ENCODE peak calls at places on chromosome 18, in nine cellular contexts. Y, U, A, Z, M, K, Q, R and W are unnamed samples.

GRCh38 chr18:57772387-57772799 is 30.7 kb downstream of the ATP8B1 start:
- DNase-seq in M (peak; percentile 56), K (no peak), R (peak; percentile 66), Q (no peak), Z (no peak), U (no peak), A (no peak), Y (no peak), W (no peak)

GRCh38 chr18:9914334-9914583 is 443 bp downstream of the VAPA start:
- DNase-seq in K (no peak), U (no peak), R (no peak), M (no peak), Q (no peak), Z (no peak), A (no peak), Y (no peak), W (no peak)

GRCh38 chr18:79588636-79589481 is 90.7 kb upstream of the CTDP1 start:
- DNase-seq in A (no peak), U (peak; percentile 87), Z (peak; percentile 52), M (peak; percentile 91), Y (peak; percentile 36), K (peak; percentile 88), Q (peak; percentile 98), R (no peak), W (peak; percentile 73)

GRCh38 chr18:51234117-51235010 is 36.9 kb upstream of the MEX3C start:
- DNase-seq in Q (no peak), Z (peak; percentile 4), M (no peak), U (no peak), K (peak; percentile 57), R (no peak), A (no peak), Y (no peak), W (no peak)

GRCh38 chr18:41936471-41937134 is 18.4 kb upstream of the PIK3C3 start:
- DNase-seq in R (no peak), M (no peak), Q (no peak), U (no peak), Z (no peak), K (no peak), A (no peak), Y (no peak), W (no peak)

GRCh38 chr18:80163183-80163582 is 54.1 kb downstream of the ADNP2 start:
- DNase-seq in A (no peak), K (no peak), M (no peak), Q (no peak), Z (no peak), U (no peak), Y (no peak), R (no peak), W (no peak)

GRCh38 chr18:79940126-79940813 is 11.2 kb downstream of the SLC66A2 start:
- DNase-seq in A (no peak), K (no peak), Z (no peak), R (no peak), Q (peak; percentile 37), Y (no peak), M (peak; percentile 15), U (no peak), W (no peak)

GRCh38 chr18:36382854-36383253 is 85.3 kb downstream of the FHOD3 start:
- DNase-seq in Y (no peak), Q (no peak), Z (no peak), M (no peak), A (no peak), K (no peak), U (no peak), R (no peak), W (no peak)

GRCh38 chr18:29753379-29753778 is 1289.2 kb downstream of the DSC3 start:
- DNase-seq in Z (peak; percentile 4), Y (no peak), R (no peak), U (peak; percentile 50), Q (no peak), K (no peak), A (no peak), M (no peak), W (no peak)

GRCh38 chr18:9838144-9838877 is 47.5 kb upstream of the TXNDC2 start:
- DNase-seq in K (peak; percentile 79), Y (no peak), U (no peak), Z (peak; percentile 70), R (no peak), M (no peak), A (no peak), Q (no peak), W (no peak)

GRCh38 chr18:79797518-79798345 is at the start of gene KCNG2:
- DNase-seq in Z (no peak), Y (no peak), R (no peak), K (no peak), Q (no peak), A (no peak), M (peak; percentile 45), U (no peak), W (peak; percentile 33)

GRCh38 chr18:61797691-61798590 is 94.9 kb downstream of the RNF152 start:
- DNase-seq in Z (no peak), M (no peak), A (no peak), K (no peak), U (no peak), Q (no peak), R (peak; percentile 84), Y (no peak), W (no peak)

GRCh38 chr18:24734058-24734457 is 273.6 kb downstream of the HRH4 start:
- DNase-seq in K (no peak), Z (peak; percentile 15), U (no peak), M (no peak), Y (no peak), R (peak; percentile 21), A (no peak), Q (no peak), W (no peak)

GRCh38 chr18:8813621-8814020 is 108.3 kb downstream of the MTCL1 start:
- DNase-seq in M (no peak), Y (no peak), R (no peak), A (no peak), Z (no peak), U (peak; percentile 70), Q (no peak), K (no peak), W (no peak)

GRCh38 chr18:63578357-63578958 is 8.7 kb upstream of the SERPINB13 start:
- DNase-seq in Z (peak; percentile 29), M (no peak), A (no peak), Y (no peak), R (peak; percentile 6), U (peak; percentile 36), Q (no peak), K (peak; percentile 53), W (no peak)

GRCh38 chr18:62420513-62421209 is 95.6 kb downstream of the TNFRSF11A start:
- DNase-seq in Z (peak; percentile 69), R (no peak), M (no peak), Q (no peak), Y (peak; percentile 21), U (peak; percentile 65), K (peak; percentile 54), A (peak; percentile 55), W (no peak)

GRCh38 chr18:44729631-44730101 is 49.0 kb downstream of the SETBP1 start:
- DNase-seq in R (no peak), A (peak; percentile 35), Z (peak; percentile 41), Q (no peak), M (no peak), Y (no peak), U (peak; percentile 79), K (peak; percentile 96), W (no peak)

GRCh38 chr18:8839285-8839684 is 133.9 kb downstream of the MTCL1 start:
- DNase-seq in R (no peak), M (no peak), A (no peak), U (no peak), Z (no peak), K (no peak), Y (no peak), Q (no peak), W (no peak)

GRCh38 chr18:75206637-75207297 is 2.2 kb downstream of the PTGR3 start:
- DNase-seq in K (no peak), A (no peak), R (no peak), U (no peak), Q (no peak), Z (no peak), M (no peak), Y (no peak), W (no peak)

GRCh38 chr18:36296591-36297418 is 708 bp upstream of the FHOD3 start:
- DNase-seq in M (peak; percentile 75), Y (peak; percentile 75), K (peak; percentile 64), A (no peak), Z (peak; percentile 80), Q (peak; percentile 89), R (no peak), U (peak; percentile 77), W (peak; percentile 83)

GRCh38 chr18:3264362-3264761 is 2.4 kb downstream of the MYL12B start:
- DNase-seq in Z (no peak), A (no peak), K (no peak), Y (no peak), M (no peak), U (peak; percentile 42), Q (no peak), R (no peak), W (no peak)

GRCh38 chr18:36829362-36830140 is 624 bp downstream of the KIAA1328 start:
- DNase-seq in Q (no peak), Y (no peak), K (no peak), U (peak; percentile 19), M (no peak), Z (no peak), R (no peak), A (no peak), W (no peak)

GRCh38 chr18:36297419-36298112 is at the start of gene FHOD3:
- DNase-seq in Q (peak; percentile 87), Y (peak; percentile 49), K (no peak), M (peak; percentile 84), U (peak; percentile 49), A (peak; percentile 4), R (no peak), Z (peak; percentile 68), W (peak; percentile 80)

GRCh38 chr18:9771261-9771976 is 63.3 kb downstream of the RAB31 start:
- DNase-seq in R (peak; percentile 34), A (peak; percentile 52), Q (peak; percentile 90), U (peak; percentile 57), M (peak; percentile 92), K (peak; percentile 75), Y (peak; percentile 81), Z (peak; percentile 73), W (peak; percentile 94)

GRCh38 chr18:60870261-60870966 is 462.8 kb upstream of the CDH20 start:
- DNase-seq in Q (no peak), K (no peak), R (no peak), A (no peak), M (no peak), U (no peak), Y (no peak), Z (no peak), W (no peak)

GRCh38 chr18:9103488-9103887 is 989 bp downstream of the NDUFV2 start:
- DNase-seq in U (peak; percentile 49), Y (no peak), K (no peak), A (no peak), R (no peak), Q (no peak), M (no peak), Z (no peak), W (no peak)

GRCh38 chr18:59459352-59460059 is 100.4 kb upstream of the LMAN1 start:
- DNase-seq in M (no peak), Q (no peak), K (no peak), Y (no peak), A (no peak), Z (peak; percentile 12), R (peak; percentile 14), U (peak; percentile 75), W (no peak)

GRCh38 chr18:78666666-78667335 is 312.8 kb upstream of the SALL3 start:
- DNase-seq in M (peak; percentile 3), Z (no peak), Y (no peak), Q (no peak), A (no peak), R (no peak), K (no peak), U (no peak), W (no peak)

GRCh38 chr18:78672862-78673446 is 306.7 kb upstream of the SALL3 start:
- DNase-seq in A (no peak), U (no peak), Y (no peak), Z (no peak), R (no peak), K (no peak), Q (no peak), M (peak; percentile 34), W (no peak)

GRCh38 chr18:13606589-13607254 is 119.6 kb downstream of the FAM210A start:
- DNase-seq in K (no peak), Z (no peak), Y (no peak), M (no peak), R (no peak), U (no peak), Q (no peak), A (no peak), W (no peak)

GRCh38 chr18:74529811-74530583 is 4.3 kb upstream of the CNDP1 start:
- DNase-seq in Z (no peak), Y (no peak), M (no peak), U (no peak), K (no peak), Q (peak; percentile 51), A (no peak), R (no peak), W (no peak)